ENCODE peak calls at places on chromosomes 4 and X, in eight cellular contexts. A is fibroblast of the aortic adventitia; T is naive thymus-derived CD4-positive, alpha-beta T cell; Z is MM.1S; S is CD4-positive, alpha-beta memory T cell; N is colonic mucosa; R is epithelial cell of esophagus; J is WERI-Rb-1. G is an unnamed sample.

GRCh38 chrX:47662144-47662657 is 3.2 kb upstream of the UXT start:
- DNase-seq in A (peak), T (no peak), Z (no peak), S (no peak), N (no peak), R (peak), J (no peak), G (peak)

GRCh38 chr4:176277162-176277904 is 8.3 kb upstream of the ASB5 start:
- DNase-seq in A (peak), T (no peak), Z (peak), S (no peak), N (peak), R (peak), J (peak), G (no peak)

GRCh38 chr4:68180858-68181531 is 51.3 kb upstream of the TMPRSS11F start:
- DNase-seq in A (peak), T (no peak), Z (no peak), S (no peak), N (no peak), R (peak), J (no peak), G (peak)

GRCh38 chrX:68114573-68115199 is 318.6 kb downstream of the OPHN1 start:
- DNase-seq in A (peak), T (no peak), Z (peak), S (no peak), N (peak), R (peak), J (no peak), G (no peak)

GRCh38 chr4:118351851-118352827 is 664 bp downstream of the PRSS12 start:
- DNase-seq in A (peak), T (no peak), Z (no peak), S (no peak), N (peak), R (peak), J (peak), G (no peak)

GRCh38 chrX:40146471-40147398 is 49.0 kb upstream of the BCOR start:
- DNase-seq in A (peak), T (peak), Z (no peak), S (no peak), N (peak), R (no peak), J (no peak), G (no peak)

GRCh38 chr4:184097240-184097619 is 120.4 kb downstream of the ENPP6 start:
- DNase-seq in A (no peak), T (no peak), Z (no peak), S (no peak), N (peak), R (no peak), J (no peak), G (no peak)

GRCh38 chrX:14872355-14872754 is 514 bp downstream of the FANCB start:
- DNase-seq in A (no peak), T (no peak), Z (no peak), S (no peak), N (no peak), R (no peak), J (no peak), G (no peak)

GRCh38 chr4:168309781-168310180 is 8.8 kb downstream of the DDX60 start:
- DNase-seq in A (peak), T (no peak), Z (no peak), S (no peak), N (no peak), R (no peak), J (no peak), G (no peak)

GRCh38 chr4:74055096-74055495 is 16.6 kb upstream of the CXCL3 start:
- DNase-seq in A (no peak), T (no peak), Z (no peak), S (no peak), N (peak), R (no peak), J (no peak), G (no peak)

GRCh38 chrX:129791336-129791735 is 11.6 kb downstream of the SASH3 start:
- DNase-seq in A (no peak), T (no peak), Z (no peak), S (no peak), N (no peak), R (no peak), J (no peak), G (no peak)

GRCh38 chr4:150368667-150369066 is 213.3 kb upstream of the MAB21L2 start:
- DNase-seq in A (no peak), T (no peak), Z (no peak), S (no peak), N (no peak), R (no peak), J (no peak), G (no peak)

GRCh38 chr4:156779774-156780173 is 191.8 kb downstream of the PDGFC start:
- DNase-seq in A (peak), T (no peak), Z (no peak), S (no peak), N (no peak), R (peak), J (no peak), G (peak)

GRCh38 chr4:98728871-98729270 is 70.5 kb upstream of the TSPAN5 start:
- DNase-seq in A (no peak), T (no peak), Z (no peak), S (no peak), N (no peak), R (no peak), J (no peak), G (no peak)

GRCh38 chr4:73664470-73664869 is 44.2 kb upstream of the RASSF6 start:
- DNase-seq in A (peak), T (no peak), Z (no peak), S (no peak), N (no peak), R (no peak), J (no peak), G (no peak)

GRCh38 chr4:8052160-8052691 is 106.4 kb downstream of the ABLIM2 start:
- DNase-seq in A (no peak), T (no peak), Z (no peak), S (no peak), N (no peak), R (no peak), J (no peak), G (no peak)

GRCh38 chr4:26061248-26061986 is 147.4 kb downstream of the SMIM20 start:
- DNase-seq in A (peak), T (no peak), Z (no peak), S (peak), N (no peak), R (peak), J (peak), G (no peak)

GRCh38 chrX:6226646-6227444 is 1.8 kb downstream of the NLGN4X start:
- DNase-seq in A (no peak), T (no peak), Z (no peak), S (no peak), N (no peak), R (no peak), J (peak), G (no peak)
- H3K4me3 ChIP-seq in A (no peak), T (no peak), Z (peak), S (no peak), N (peak), R (peak), J (peak), G (peak)

GRCh38 chrX:38804481-38805293 is 3.4 kb downstream of the MID1IP1 start:
- DNase-seq in A (peak), T (peak), Z (peak), S (no peak), N (no peak), R (peak), J (peak), G (no peak)

GRCh38 chrX:38807873-38808272 is 6.6 kb downstream of the MID1IP1 start:
- DNase-seq in A (peak), T (no peak), Z (no peak), S (no peak), N (no peak), R (no peak), J (no peak), G (no peak)

GRCh38 chrX:38806054-38806389 is 4.8 kb downstream of the MID1IP1 start:
- DNase-seq in A (no peak), T (no peak), Z (no peak), S (no peak), N (no peak), R (no peak), J (no peak), G (no peak)

GRCh38 chrX:38805294-38806053 is 4.2 kb downstream of the MID1IP1 start:
- DNase-seq in A (peak), T (peak), Z (peak), S (peak), N (peak), R (peak), J (peak), G (no peak)

DNA sequence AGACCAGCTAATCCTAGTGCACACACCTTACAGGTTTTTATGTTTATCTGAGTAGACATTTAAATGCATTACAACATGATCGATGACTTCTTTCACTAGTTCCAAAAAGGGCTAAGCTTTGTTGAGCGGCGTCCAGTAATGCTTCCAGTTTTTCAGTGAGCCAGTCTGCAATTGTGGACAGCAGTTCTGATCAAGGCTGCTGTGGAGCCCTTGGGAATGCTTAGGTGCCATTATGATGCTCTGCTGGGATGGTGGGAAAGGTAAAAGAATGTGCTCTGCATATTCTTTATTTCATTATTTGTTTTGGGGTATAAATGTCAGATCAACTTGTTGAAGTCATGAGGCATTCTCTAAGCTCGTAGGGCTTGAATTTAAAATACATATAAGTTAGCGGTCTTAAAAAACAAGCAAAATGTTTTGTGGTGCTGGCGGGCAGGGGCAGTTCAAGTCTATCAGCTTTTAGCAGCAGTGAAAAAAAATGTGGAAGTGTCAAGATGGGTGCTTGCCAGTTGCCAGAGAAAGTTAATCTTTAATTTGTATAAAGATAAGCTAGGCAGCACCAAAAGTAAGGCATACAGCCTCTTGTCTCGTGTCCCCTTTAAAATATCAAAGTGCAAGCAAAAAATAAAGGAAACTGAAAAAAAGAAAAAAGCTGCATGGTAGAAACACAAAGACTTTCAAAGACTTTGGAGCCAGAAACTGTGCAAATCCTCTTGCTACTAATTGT is 5.8 kb downstream of the MID1IP1 start:
- DNase-seq in A (no peak), T (no peak), Z (no peak), S (no peak), N (no peak), R (no peak), J (no peak), G (no peak)
- H3K4me3 ChIP-seq in A (peak), T (peak), Z (no peak), S (peak), N (no peak), R (no peak), J (no peak), G (peak)

GRCh38 chrX:150577174-150577573 is 8.8 kb downstream of the MTM1 start:
- DNase-seq in A (no peak), T (no peak), Z (no peak), S (no peak), N (peak), R (peak), J (no peak), G (no peak)
- H3K4me3 ChIP-seq in A (no peak), T (no peak), Z (peak), S (no peak), N (no peak), R (no peak), J (no peak), G (no peak)

GRCh38 chr4:40744218-40744617 is 5.5 kb upstream of the NSUN7 start:
- DNase-seq in A (no peak), T (no peak), Z (no peak), S (peak), N (no peak), R (no peak), J (no peak), G (no peak)

GRCh38 chr4:40736910-40737309 is 12.8 kb upstream of the NSUN7 start:
- DNase-seq in A (peak), T (no peak), Z (peak), S (no peak), N (no peak), R (peak), J (no peak), G (peak)

GRCh38 chr4:40734497-40734896 is 15.3 kb upstream of the NSUN7 start:
- DNase-seq in A (no peak), T (no peak), Z (no peak), S (no peak), N (no peak), R (no peak), J (no peak), G (no peak)

GRCh38 chr4:40737882-40738281 is 11.9 kb upstream of the NSUN7 start:
- DNase-seq in A (no peak), T (no peak), Z (no peak), S (no peak), N (no peak), R (no peak), J (no peak), G (no peak)

GRCh38 chr4:40739347-40739746 is 10.4 kb upstream of the NSUN7 start:
- DNase-seq in A (no peak), T (no peak), Z (no peak), S (no peak), N (no peak), R (no peak), J (no peak), G (no peak)
- H3K4me3 ChIP-seq in A (no peak), T (no peak), Z (no peak), S (no peak), N (no peak), R (no peak), J (no peak), G (no peak)

GRCh38 chr4:24915121-24915922 is 2.5 kb upstream of the CCDC149 start:
- DNase-seq in A (no peak), T (no peak), Z (no peak), S (no peak), N (no peak), R (peak), J (peak), G (no peak)

GRCh38 chr4:24913099-24913445 is 230 bp upstream of the CCDC149 start:
- DNase-seq in A (peak), T (no peak), Z (no peak), S (no peak), N (no peak), R (no peak), J (no peak), G (no peak)

GRCh38 chr4:24910504-24910903 is 2.3 kb downstream of the CCDC149 start:
- DNase-seq in A (peak), T (no peak), Z (no peak), S (no peak), N (no peak), R (peak), J (no peak), G (no peak)

GRCh38 chr4:24914460-24914859 is 1.6 kb upstream of the CCDC149 start:
- DNase-seq in A (no peak), T (no peak), Z (no peak), S (no peak), N (no peak), R (peak), J (no peak), G (no peak)

DNA sequence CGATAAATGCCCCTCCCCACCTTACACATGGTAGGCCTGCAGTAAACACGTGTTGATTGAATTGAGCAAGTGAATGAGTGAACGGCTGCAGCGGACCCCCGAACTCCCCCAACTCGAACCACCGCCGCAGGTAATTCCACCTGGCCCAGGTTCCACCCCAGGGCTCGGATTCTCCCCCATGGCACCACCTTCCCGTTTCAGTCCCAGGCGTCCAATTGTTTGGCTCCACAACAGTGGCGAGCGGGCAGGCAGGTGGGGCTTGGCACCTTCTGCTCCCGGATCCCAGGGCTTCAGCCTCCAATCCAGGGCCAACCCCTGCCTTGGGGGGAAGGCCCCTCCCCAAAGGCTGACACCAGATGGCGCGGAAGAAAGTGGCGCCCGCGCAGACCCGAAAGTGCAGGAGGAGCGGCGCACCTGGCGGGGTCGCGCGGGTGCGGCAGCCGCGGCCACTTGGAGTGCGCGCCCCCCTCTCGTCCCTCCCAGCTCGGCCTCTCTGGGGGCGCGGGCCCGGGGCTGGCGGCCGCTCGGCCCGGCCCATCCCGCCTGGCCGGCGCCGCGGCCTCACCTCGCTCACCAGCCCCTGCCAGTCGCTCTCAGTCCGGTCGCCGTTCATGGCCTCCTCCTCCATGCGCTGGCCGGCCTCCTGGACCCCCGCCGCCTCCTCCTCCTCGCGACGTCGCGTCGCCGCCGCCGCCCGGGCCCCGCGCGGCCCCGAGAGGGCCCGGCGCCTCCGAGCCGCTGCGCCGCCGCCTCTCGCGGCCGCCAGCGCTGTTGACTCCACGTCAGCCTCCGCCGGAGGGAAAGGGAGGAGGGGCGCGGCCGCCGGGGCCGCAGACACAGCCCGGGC is at the start of gene CCDC149:
- DNase-seq in A (peak), T (no peak), Z (peak), S (no peak), N (peak), R (peak), J (peak), G (no peak)
- H3K4me3 ChIP-seq in A (peak), T (no peak), Z (peak), S (no peak), N (peak), R (peak), J (peak), G (peak)

GRCh38 chr4:143337600-143338287 is 1.1 kb downstream of the GAB1 start:
- DNase-seq in A (peak), T (no peak), Z (peak), S (no peak), N (peak), R (peak), J (no peak), G (no peak)

GRCh38 chr4:143338313-143338712 is 1.6 kb downstream of the GAB1 start:
- DNase-seq in A (no peak), T (no peak), Z (no peak), S (no peak), N (no peak), R (no peak), J (no peak), G (no peak)

GRCh38 chr4:143339497-143339896 is 2.8 kb downstream of the GAB1 start:
- DNase-seq in A (no peak), T (no peak), Z (no peak), S (no peak), N (no peak), R (no peak), J (no peak), G (no peak)

GRCh38 chr4:143335979-143336827 is 473 bp upstream of the GAB1 start:
- DNase-seq in A (peak), T (peak), Z (peak), S (peak), N (peak), R (peak), J (peak), G (peak)

DNA sequence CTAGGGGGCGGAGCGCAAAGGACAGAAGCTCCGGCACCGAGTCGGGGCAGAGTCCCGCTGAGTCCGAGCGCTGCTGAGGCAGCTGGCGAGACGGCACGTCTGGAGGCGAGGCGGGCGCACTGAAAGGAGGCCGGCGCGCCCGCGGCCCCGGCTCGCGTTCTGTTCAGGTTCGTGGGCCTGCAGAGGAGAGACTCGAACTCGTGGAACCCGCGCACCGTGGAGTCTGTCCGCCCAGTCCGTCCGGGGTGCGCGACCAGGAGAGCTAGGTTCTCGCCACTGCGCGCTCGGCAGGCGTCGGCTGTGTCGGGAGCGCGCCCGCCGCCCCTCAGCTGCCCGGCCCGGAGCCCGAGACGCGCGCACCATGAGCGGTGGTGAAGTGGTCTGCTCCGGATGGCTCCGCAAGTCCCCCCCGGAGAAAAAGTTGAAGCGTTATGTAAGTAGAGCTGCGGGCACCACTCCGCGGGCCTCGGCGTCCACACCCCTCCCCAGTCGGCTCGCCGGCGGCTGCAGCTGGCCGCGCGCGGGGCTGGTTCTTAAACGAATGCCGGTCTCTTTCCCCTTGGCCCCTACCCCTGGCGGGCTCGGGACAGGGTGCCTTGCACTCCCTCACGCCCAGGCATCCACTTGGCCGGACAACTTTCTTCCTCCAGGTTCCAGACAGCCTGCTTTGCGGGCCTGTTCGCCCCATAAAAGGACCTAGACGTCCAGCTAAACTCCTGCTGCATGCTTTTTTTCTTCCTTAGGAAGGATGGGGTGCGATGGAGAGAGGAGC is at the start of gene GAB1:
- DNase-seq in A (peak), T (peak), Z (peak), S (peak), N (peak), R (peak), J (peak), G (peak)
- H3K4me3 ChIP-seq in A (peak), T (peak), Z (peak), S (no peak), N (peak), R (peak), J (peak), G (peak)

GRCh38 chr4:40176602-40177001 is 20.2 kb upstream of the RHOH start:
- DNase-seq in A (no peak), T (no peak), Z (no peak), S (no peak), N (no peak), R (no peak), J (no peak), G (no peak)
- H3K4me3 ChIP-seq in A (no peak), T (no peak), Z (no peak), S (no peak), N (no peak), R (no peak), J (no peak), G (no peak)

DNA sequence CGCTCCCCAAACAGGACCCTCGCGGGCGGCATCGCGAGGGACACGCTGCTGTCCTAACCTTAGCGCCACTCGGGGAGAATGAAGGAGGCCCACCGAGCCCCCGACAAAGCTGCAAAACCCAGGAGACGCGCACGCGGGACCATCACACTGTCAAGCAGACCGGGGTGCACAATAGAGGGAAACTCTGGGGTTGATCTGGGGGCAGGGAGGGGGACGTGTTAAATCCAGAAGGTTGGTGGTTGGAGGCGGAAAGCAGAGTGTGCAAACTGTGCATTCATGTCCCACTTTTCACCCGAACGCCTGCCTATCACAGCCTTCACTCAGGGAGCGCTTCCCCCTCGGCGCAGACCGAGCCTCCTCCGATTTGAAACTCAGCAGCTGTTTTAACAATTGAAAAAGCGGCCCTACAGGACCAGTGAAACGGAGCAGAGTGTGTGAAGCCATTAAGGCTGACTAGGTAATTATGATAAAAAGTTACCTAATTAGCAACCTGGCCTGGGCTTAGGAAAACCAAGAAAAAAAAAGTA is 564 bp upstream of the NDNF start:
- DNase-seq in A (no peak), T (no peak), Z (peak), S (no peak), N (peak), R (no peak), J (peak), G (no peak)
- H3K4me3 ChIP-seq in A (peak), T (peak), Z (peak), S (peak), N (peak), R (peak), J (peak), G (peak)